ENCODE peak calls at places on chromosomes 4 and X, in six cellular contexts. One of them, this sample, is unnamed.

GRCh38 chr4:158884280-158884679 is 115.5 kb downstream of the FNIP2 start:
- ATAC-seq in GM12878: no peak
- ATAC-seq in HepG2: no peak
- ATAC-seq in upper lobe of left lung: no peak
- ATAC-seq in HCT116: no peak
- ATAC-seq in K562: no peak
- ATAC-seq in this sample: no peak

GRCh38 chrX:101383679-101384078 is 2.3 kb downstream of the BTK start:
- ATAC-seq in upper lobe of left lung: no peak
- ATAC-seq in HepG2: no peak
- ATAC-seq in HCT116: no peak
- ATAC-seq in K562: no peak
- ATAC-seq in GM12878: peak
- ATAC-seq in this sample: no peak

GRCh38 chrX:48688531-48689142 is 5.0 kb downstream of the WAS start:
- ATAC-seq in GM12878: no peak
- ATAC-seq in HepG2: no peak
- ATAC-seq in HCT116: no peak
- ATAC-seq in upper lobe of left lung: no peak
- ATAC-seq in K562: no peak
- ATAC-seq in this sample: no peak

GRCh38 chr4:113975578-113975977 is 3.9 kb downstream of the ARSJ start:
- ATAC-seq in K562: no peak
- ATAC-seq in HCT116: no peak
- ATAC-seq in upper lobe of left lung: no peak
- ATAC-seq in GM12878: no peak
- ATAC-seq in HepG2: no peak
- ATAC-seq in this sample: no peak

GRCh38 chr4:184382189-184382846 is 92.0 kb downstream of the IRF2 start:
- ATAC-seq in GM12878: peak
- ATAC-seq in HCT116: no peak
- ATAC-seq in K562: no peak
- ATAC-seq in upper lobe of left lung: no peak
- ATAC-seq in HepG2: peak
- ATAC-seq in this sample: no peak

GRCh38 chr4:128823025-128823661 is 13.6 kb downstream of the JADE1 start:
- ATAC-seq in GM12878: no peak
- ATAC-seq in upper lobe of left lung: no peak
- ATAC-seq in K562: no peak
- ATAC-seq in HCT116: peak
- ATAC-seq in HepG2: no peak
- ATAC-seq in this sample: peak

GRCh38 chrX:153819398-153820083 is 10.8 kb downstream of the PDZD4 start:
- ATAC-seq in upper lobe of left lung: no peak
- ATAC-seq in GM12878: no peak
- ATAC-seq in HCT116: peak
- ATAC-seq in K562: peak
- ATAC-seq in HepG2: peak
- ATAC-seq in this sample: no peak

GRCh38 chr4:113311047-113311446 is 261.6 kb downstream of the ANK2 start:
- ATAC-seq in GM12878: no peak
- ATAC-seq in upper lobe of left lung: no peak
- ATAC-seq in HepG2: no peak
- ATAC-seq in HCT116: peak
- ATAC-seq in K562: no peak
- ATAC-seq in this sample: no peak

GRCh38 chr4:94758700-94759399 is 1.1 kb downstream of the BMPR1B start:
- ATAC-seq in upper lobe of left lung: no peak
- ATAC-seq in HCT116: no peak
- ATAC-seq in HepG2: peak
- ATAC-seq in K562: no peak
- ATAC-seq in GM12878: no peak
- ATAC-seq in this sample: no peak

GRCh38 chr4:183729069-183729406 is 69.9 kb downstream of the TRAPPC11 start:
- ATAC-seq in HCT116: no peak
- ATAC-seq in GM12878: no peak
- ATAC-seq in HepG2: no peak
- ATAC-seq in upper lobe of left lung: no peak
- ATAC-seq in K562: no peak
- ATAC-seq in this sample: no peak

GRCh38 chr4:38292529-38292928 is 332.3 kb downstream of the PTTG2 start:
- ATAC-seq in HepG2: no peak
- ATAC-seq in K562: no peak
- ATAC-seq in HCT116: no peak
- ATAC-seq in GM12878: no peak
- ATAC-seq in upper lobe of left lung: no peak
- ATAC-seq in this sample: no peak

GRCh38 chr4:186829740-186830449 is 106.2 kb upstream of the FAT1 start:
- ATAC-seq in K562: peak
- ATAC-seq in HCT116: peak
- ATAC-seq in HepG2: peak
- ATAC-seq in upper lobe of left lung: no peak
- ATAC-seq in GM12878: peak
- ATAC-seq in this sample: no peak

GRCh38 chr4:129438582-129438981 is 342.6 kb downstream of the C4orf33 start:
- ATAC-seq in upper lobe of left lung: no peak
- ATAC-seq in GM12878: no peak
- ATAC-seq in HCT116: no peak
- ATAC-seq in K562: no peak
- ATAC-seq in HepG2: no peak
- ATAC-seq in this sample: no peak

GRCh38 chrX:35166023-35166422 is 223.4 kb downstream of the FAM47B start:
- ATAC-seq in HepG2: no peak
- ATAC-seq in K562: no peak
- ATAC-seq in upper lobe of left lung: no peak
- ATAC-seq in GM12878: peak
- ATAC-seq in HCT116: no peak
- ATAC-seq in this sample: no peak

GRCh38 chrX:46317158-46317557 is 228.1 kb downstream of the ZNF674 start:
- ATAC-seq in HCT116: peak
- ATAC-seq in HepG2: no peak
- ATAC-seq in GM12878: no peak
- ATAC-seq in upper lobe of left lung: no peak
- ATAC-seq in K562: no peak
- ATAC-seq in this sample: no peak

GRCh38 chr4:146401274-146401673 is 120.5 kb downstream of the SLC10A7 start:
- ATAC-seq in HCT116: no peak
- ATAC-seq in HepG2: no peak
- ATAC-seq in upper lobe of left lung: no peak
- ATAC-seq in GM12878: no peak
- ATAC-seq in K562: no peak
- ATAC-seq in this sample: no peak

GRCh38 chr4:154004859-154005520 is 216.1 kb upstream of the SFRP2 start:
- ATAC-seq in GM12878: no peak
- ATAC-seq in HepG2: no peak
- ATAC-seq in HCT116: no peak
- ATAC-seq in K562: no peak
- ATAC-seq in upper lobe of left lung: peak
- ATAC-seq in this sample: peak

GRCh38 chrX:1592863-1593201 is 1.4 kb downstream of the AKAP17A start:
- ATAC-seq in K562: peak
- ATAC-seq in HepG2: peak
- ATAC-seq in GM12878: peak
- ATAC-seq in upper lobe of left lung: peak
- ATAC-seq in HCT116: no peak
- ATAC-seq in this sample: no peak

GRCh38 chr4:38146383-38146782 is 186.2 kb downstream of the PTTG2 start:
- ATAC-seq in HCT116: no peak
- ATAC-seq in GM12878: peak
- ATAC-seq in K562: no peak
- ATAC-seq in upper lobe of left lung: no peak
- ATAC-seq in HepG2: no peak
- ATAC-seq in this sample: no peak

GRCh38 chrX:37684918-37685317 is 673 bp upstream of the XK start:
- ATAC-seq in K562: no peak
- ATAC-seq in upper lobe of left lung: no peak
- ATAC-seq in HepG2: no peak
- ATAC-seq in GM12878: no peak
- ATAC-seq in HCT116: peak
- ATAC-seq in this sample: peak

DNA sequence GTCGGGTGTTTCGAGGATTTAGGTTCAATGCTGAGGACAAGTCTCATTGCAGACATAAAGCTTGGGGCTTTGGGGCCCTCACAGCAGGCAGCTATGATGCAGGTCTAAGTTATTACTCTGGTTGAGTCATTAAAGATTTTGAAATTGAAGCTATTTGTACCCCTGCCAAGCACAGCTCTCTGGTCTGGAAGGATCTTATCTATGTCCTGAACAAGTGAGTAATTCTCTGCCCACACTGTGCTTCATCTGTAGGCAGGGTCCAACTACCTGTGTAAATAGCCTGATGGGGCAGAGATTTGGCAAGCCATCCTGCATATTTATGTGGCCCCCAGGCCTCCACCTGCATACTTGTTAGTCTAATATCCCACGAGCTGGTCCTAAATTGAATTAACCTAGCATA is 41.4 kb upstream of the MAGEA4 start:
- ATAC-seq in K562: no peak
- ATAC-seq in HepG2: no peak
- ATAC-seq in GM12878: no peak
- ATAC-seq in HCT116: peak
- ATAC-seq in upper lobe of left lung: no peak
- ATAC-seq in this sample: peak
- TF ChIP-seq POLR2AphosphoS5 in K562: no peak
- TF ChIP-seq POLR2AphosphoS5 in HepG2: no peak
- TF ChIP-seq POLR2AphosphoS5 in GM12878: no peak
- TF ChIP-seq POLR2AphosphoS5 in HCT116: no peak
- TF ChIP-seq POLR2AphosphoS5 in upper lobe of left lung: no peak
- TF ChIP-seq POLR2AphosphoS5 in this sample: no peak

DNA sequence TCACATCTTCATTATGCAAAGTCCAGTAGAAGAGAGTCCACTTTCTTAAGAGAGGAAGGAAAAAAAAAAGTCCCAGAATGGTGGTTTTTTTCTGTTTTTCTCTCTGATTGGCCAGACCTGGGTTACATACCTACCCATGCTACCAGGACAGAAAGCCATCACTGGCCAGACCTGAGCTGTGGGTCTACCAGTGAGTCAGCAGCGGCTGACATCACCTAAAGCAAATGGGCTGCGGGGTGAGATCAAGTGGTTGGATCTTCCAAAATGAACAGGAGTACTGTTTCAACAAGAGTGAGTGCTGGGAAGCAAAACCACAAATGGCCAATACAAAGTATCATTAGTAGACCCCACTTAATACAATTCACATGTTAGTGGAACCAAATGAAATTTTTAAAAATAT is 1.6 kb upstream of the NDST3 start:
- ATAC-seq in K562: no peak
- ATAC-seq in HepG2: peak
- ATAC-seq in upper lobe of left lung: no peak
- ATAC-seq in HCT116: peak
- ATAC-seq in GM12878: no peak
- ATAC-seq in this sample: no peak
- H3K4me3 ChIP-seq in K562: no peak
- H3K4me3 ChIP-seq in HepG2: no peak
- H3K4me3 ChIP-seq in upper lobe of left lung: peak
- H3K4me3 ChIP-seq in HCT116: peak
- H3K4me3 ChIP-seq in GM12878: no peak
- H3K4me3 ChIP-seq in this sample: peak

GRCh38 chr4:10743357-10743756 is 58.8 kb upstream of the CLNK start:
- ATAC-seq in GM12878: peak
- ATAC-seq in K562: no peak
- ATAC-seq in upper lobe of left lung: no peak
- ATAC-seq in HepG2: no peak
- ATAC-seq in HCT116: no peak
- ATAC-seq in this sample: no peak

GRCh38 chr4:10738826-10739489 is 54.4 kb upstream of the CLNK start:
- ATAC-seq in upper lobe of left lung: no peak
- ATAC-seq in K562: no peak
- ATAC-seq in HepG2: no peak
- ATAC-seq in GM12878: peak
- ATAC-seq in HCT116: no peak
- ATAC-seq in this sample: no peak

GRCh38 chr4:10741221-10741620 is 56.7 kb upstream of the CLNK start:
- ATAC-seq in HCT116: no peak
- ATAC-seq in upper lobe of left lung: no peak
- ATAC-seq in HepG2: no peak
- ATAC-seq in K562: no peak
- ATAC-seq in GM12878: no peak
- ATAC-seq in this sample: no peak

GRCh38 chr4:10740227-10740626 is 55.7 kb upstream of the CLNK start:
- ATAC-seq in HCT116: no peak
- ATAC-seq in K562: no peak
- ATAC-seq in upper lobe of left lung: no peak
- ATAC-seq in HepG2: no peak
- ATAC-seq in GM12878: no peak
- ATAC-seq in this sample: no peak

DNA sequence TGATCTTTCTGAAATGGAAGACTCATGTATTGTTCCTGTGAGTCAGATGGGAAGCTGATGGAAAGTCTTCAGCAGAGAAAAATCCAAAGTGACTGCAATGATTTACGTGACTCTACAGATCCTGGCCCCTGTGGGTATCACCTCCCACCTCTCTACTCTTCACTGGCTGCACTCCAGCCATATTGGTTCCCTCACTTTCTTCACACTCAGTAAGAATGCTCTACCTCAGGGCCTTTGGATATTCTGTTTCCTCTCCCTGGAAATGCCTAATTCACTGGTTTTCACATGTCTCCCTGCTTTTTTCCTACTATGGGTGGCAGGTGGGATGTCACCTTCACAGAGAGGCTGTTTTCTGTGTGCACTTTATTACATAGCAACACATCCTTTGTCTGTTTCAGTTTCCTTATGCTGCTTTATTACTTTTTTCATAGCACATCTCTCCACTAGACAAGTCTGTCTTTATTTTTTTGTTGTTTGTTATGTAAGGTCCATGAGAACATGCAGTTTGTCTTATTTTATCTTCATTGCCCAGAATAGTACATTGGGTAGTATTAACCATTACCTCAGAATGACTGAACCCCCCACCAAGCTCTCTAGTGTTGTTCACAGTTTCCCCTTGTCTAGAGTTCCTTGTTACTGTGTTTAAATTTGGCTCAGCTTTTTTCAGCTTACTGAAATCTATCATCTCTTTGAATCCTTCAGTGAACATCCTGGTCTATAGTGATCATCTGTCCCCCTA is 57.6 kb upstream of the CLNK start:
- ATAC-seq in HepG2: no peak
- ATAC-seq in upper lobe of left lung: no peak
- ATAC-seq in HCT116: no peak
- ATAC-seq in GM12878: peak
- ATAC-seq in K562: no peak
- ATAC-seq in this sample: no peak
- TF ChIP-seq POLR2A in HepG2: no peak
- TF ChIP-seq POLR2A in upper lobe of left lung: no peak
- TF ChIP-seq POLR2A in HCT116: no peak
- TF ChIP-seq POLR2A in GM12878: no peak
- TF ChIP-seq POLR2A in K562: no peak
- TF ChIP-seq POLR2A in this sample: no peak

GRCh38 chr4:145130130-145130529 is 32.0 kb downstream of the ABCE1 start:
- ATAC-seq in HepG2: peak
- ATAC-seq in upper lobe of left lung: no peak
- ATAC-seq in GM12878: no peak
- ATAC-seq in HCT116: peak
- ATAC-seq in K562: peak
- ATAC-seq in this sample: no peak

GRCh38 chr4:145130788-145131398 is 32.8 kb downstream of the ABCE1 start:
- ATAC-seq in HCT116: peak
- ATAC-seq in HepG2: peak
- ATAC-seq in upper lobe of left lung: peak
- ATAC-seq in GM12878: no peak
- ATAC-seq in K562: peak
- ATAC-seq in this sample: no peak

GRCh38 chr4:145131848-145132247 is 33.7 kb downstream of the ABCE1 start:
- ATAC-seq in GM12878: peak
- ATAC-seq in K562: no peak
- ATAC-seq in HCT116: no peak
- ATAC-seq in upper lobe of left lung: no peak
- ATAC-seq in HepG2: no peak
- ATAC-seq in this sample: no peak

GRCh38 chr4:145132521-145133098 is 34.5 kb downstream of the ABCE1 start:
- ATAC-seq in GM12878: peak
- ATAC-seq in upper lobe of left lung: no peak
- ATAC-seq in HCT116: no peak
- ATAC-seq in K562: peak
- ATAC-seq in HepG2: peak
- ATAC-seq in this sample: no peak
- TF ChIP-seq POLR2AphosphoS5 in GM12878: peak
- TF ChIP-seq POLR2AphosphoS5 in upper lobe of left lung: no peak
- TF ChIP-seq POLR2AphosphoS5 in HCT116: no peak
- TF ChIP-seq POLR2AphosphoS5 in K562: peak
- TF ChIP-seq POLR2AphosphoS5 in HepG2: peak
- TF ChIP-seq POLR2AphosphoS5 in this sample: no peak